ENCODE peak calls at places on chromosomes 16 and 17, in six cellular contexts. L is fibroblast of pulmonary artery, H is mucosa of descending colon, T is mesothelial cell of epicardium, I is suprapubic skin, D is neural progenitor cell. G is an unnamed sample.

GRCh38 chr16:64092284-64092683 is 1029.6 kb downstream of the CDH11 start:
- DNase-seq in L (peak), H (no peak), T (no peak), I (no peak), D (no peak), G (no peak)

GRCh38 chr17:49690256-49690655 is 12.4 kb upstream of the SPOP start:
- DNase-seq in L (no peak), H (no peak), T (no peak), I (no peak), D (no peak), G (no peak)

GRCh38 chr16:18047761-18048160 is 288.8 kb downstream of the NPIPA8 start:
- DNase-seq in L (no peak), H (no peak), T (no peak), I (no peak), D (no peak), G (no peak)

GRCh38 chr17:78903101-78903779 is at the start of gene CEP295NL:
- DNase-seq in L (peak), H (no peak), T (no peak), I (no peak), D (peak), G (no peak)

GRCh38 chr16:57186630-57187507 is 740 bp downstream of the RSPRY1 start:
- DNase-seq in L (no peak), H (peak), T (no peak), I (no peak), D (peak), G (peak)

GRCh38 chr16:69618307-69618706 is 52.5 kb downstream of the NFAT5 start:
- DNase-seq in L (peak), H (no peak), T (no peak), I (no peak), D (no peak), G (no peak)

GRCh38 chr16:54422569-54422978 is 136.0 kb upstream of the IRX3 start:
- DNase-seq in L (no peak), H (no peak), T (no peak), I (no peak), D (no peak), G (no peak)

GRCh38 chr16:14436410-14436955 is 193.6 kb downstream of the PARN start:
- DNase-seq in L (no peak), H (no peak), T (no peak), I (no peak), D (no peak), G (no peak)

GRCh38 chr17:17783121-17783824 is 53.5 kb downstream of the SREBF1 start:
- DNase-seq in L (peak), H (peak), T (no peak), I (no peak), D (peak), G (peak)

GRCh38 chr17:40312131-40312731 is 3.3 kb downstream of the RARA start:
- DNase-seq in L (no peak), H (no peak), T (no peak), I (peak), D (no peak), G (no peak)

GRCh38 chr17:67558740-67559380 is 158.9 kb upstream of the NOL11 start:
- DNase-seq in L (peak), H (no peak), T (no peak), I (no peak), D (no peak), G (no peak)

GRCh38 chr17:64155751-64156544 is 26.0 kb upstream of the ERN1 start:
- DNase-seq in L (peak), H (no peak), T (no peak), I (peak), D (peak), G (no peak)

GRCh38 chr17:50148226-50149098 is 2.0 kb downstream of the PPP1R9B start:
- DNase-seq in L (no peak), H (peak), T (no peak), I (no peak), D (peak), G (peak)

GRCh38 chr16:50547340-50547865 is 793 bp upstream of the NKD1 start:
- DNase-seq in L (no peak), H (peak), T (no peak), I (peak), D (peak), G (peak)

GRCh38 chr17:42679001-42679491 is 2.3 kb upstream of the PLEKHH3 start:
- DNase-seq in L (peak), H (peak), T (no peak), I (peak), D (peak), G (no peak)

GRCh38 chr16:50584033-50584722 is 36.0 kb downstream of the NKD1 start:
- DNase-seq in L (no peak), H (no peak), T (no peak), I (no peak), D (no peak), G (no peak)

GRCh38 chr17:77544347-77544746 is 403.6 kb downstream of the SEC14L1 start:
- DNase-seq in L (no peak), H (no peak), T (no peak), I (no peak), D (no peak), G (no peak)

GRCh38 chr17:39235555-39236221 is 9.9 kb upstream of the STAC2 start:
- DNase-seq in L (peak), H (no peak), T (no peak), I (no peak), D (peak), G (no peak)

GRCh38 chr17:78241277-78242023 is 10.0 kb downstream of the TMEM235 start:
- DNase-seq in L (peak), H (no peak), T (no peak), I (no peak), D (no peak), G (no peak)

GRCh38 chr17:10048951-10049350 is 143.9 kb upstream of the RCVRN start:
- DNase-seq in L (no peak), H (no peak), T (no peak), I (no peak), D (no peak), G (no peak)

GRCh38 chr16:66057056-66057455 is 309.4 kb upstream of the CDH5 start:
- DNase-seq in L (no peak), H (no peak), T (no peak), I (peak), D (no peak), G (no peak)

GRCh38 chr16:84823484-84823883 is 3.7 kb downstream of the CRISPLD2 start:
- DNase-seq in L (peak), H (no peak), T (no peak), I (no peak), D (no peak), G (no peak)

GRCh38 chr16:56513972-56514371 is 5.9 kb downstream of the BBS2 start:
- DNase-seq in L (peak), H (no peak), T (no peak), I (no peak), D (peak), G (peak)

GRCh38 chr16:4298761-4299522 is 16.9 kb upstream of the GLIS2 start:
- DNase-seq in L (peak), H (peak), T (peak), I (peak), D (peak), G (no peak)

GRCh38 chr17:47760409-47761140 is 27.5 kb downstream of the TBX21 start:
- DNase-seq in L (no peak), H (no peak), T (no peak), I (no peak), D (no peak), G (no peak)

GRCh38 chr17:59366773-59367656 is 35.6 kb downstream of the YPEL2 start:
- DNase-seq in L (peak), H (peak), T (no peak), I (no peak), D (no peak), G (no peak)

GRCh38 chr16:48106445-48106844 is 49.3 kb downstream of the ABCC12 start:
- DNase-seq in L (no peak), H (no peak), T (no peak), I (no peak), D (no peak), G (no peak)

GRCh38 chr16:53726625-53727024 is 22.7 kb downstream of the FTO start:
- DNase-seq in L (no peak), H (no peak), T (no peak), I (no peak), D (peak), G (no peak)

GRCh38 chr16:31143889-31144148 is 6.0 kb downstream of the PRSS36 start:
- DNase-seq in L (no peak), H (no peak), T (no peak), I (no peak), D (no peak), G (no peak)

GRCh38 chr16:58421529-58421928 is 29.3 kb downstream of the GINS3 start:
- DNase-seq in L (peak), H (no peak), T (no peak), I (no peak), D (no peak), G (no peak)

GRCh38 chr17:38579934-38580333 is 25.8 kb downstream of the SRCIN1 start:
- DNase-seq in L (peak), H (no peak), T (no peak), I (no peak), D (peak), G (no peak)

GRCh38 chr17:35088647-35088910 is 25.1 kb upstream of the RFFL start:
- DNase-seq in L (no peak), H (no peak), T (no peak), I (no peak), D (peak), G (no peak)

GRCh38 chr17:35087731-35088646 is 24.5 kb upstream of the RFFL start:
- DNase-seq in L (peak), H (peak), T (no peak), I (peak), D (no peak), G (peak)

GRCh38 chr17:35088911-35089845 is 25.7 kb upstream of the RFFL start:
- DNase-seq in L (peak), H (peak), T (peak), I (peak), D (peak), G (peak)

GRCh38 chr17:35086931-35087573 is 23.5 kb upstream of the RFFL start:
- DNase-seq in L (no peak), H (no peak), T (no peak), I (no peak), D (no peak), G (no peak)

GRCh38 chr17:35089846-35090193 is 26.3 kb upstream of the RFFL start:
- DNase-seq in L (peak), H (no peak), T (no peak), I (no peak), D (peak), G (no peak)
- TF ChIP-seq CTCF in L (peak), H (no peak), T (no peak), I (no peak), D (no peak), G (no peak)

GRCh38 chr16:19474617-19475016 is 47.3 kb downstream of the GDE1 start:
- DNase-seq in L (no peak), H (no peak), T (no peak), I (no peak), D (peak), G (no peak)
- TF ChIP-seq CTCF in L (no peak), H (no peak), T (no peak), I (no peak), D (peak), G (no peak)

GRCh38 chr16:11088432-11088794 is 144.0 kb downstream of the CLEC16A start:
- DNase-seq in L (no peak), H (no peak), T (no peak), I (no peak), D (no peak), G (no peak)
- TF ChIP-seq CTCF in L (no peak), H (no peak), T (no peak), I (no peak), D (no peak), G (no peak)

GRCh38 chr17:21510686-21511367 is 134.7 kb downstream of the KCNJ12 start:
- DNase-seq in L (no peak), H (no peak), T (no peak), I (no peak), D (peak), G (no peak)

GRCh38 chr17:21512307-21513011 is 136.3 kb downstream of the KCNJ12 start:
- DNase-seq in L (no peak), H (no peak), T (no peak), I (no peak), D (no peak), G (no peak)

GRCh38 chr17:21513012-21513570 is 136.9 kb downstream of the KCNJ12 start:
- DNase-seq in L (peak), H (peak), T (peak), I (peak), D (peak), G (peak)

GRCh38 chr17:21505819-21506815 is 130.0 kb downstream of the KCNJ12 start:
- DNase-seq in L (no peak), H (no peak), T (no peak), I (no peak), D (no peak), G (no peak)

GRCh38 chr17:21511368-21512195 is 135.4 kb downstream of the KCNJ12 start:
- DNase-seq in L (peak), H (peak), T (peak), I (peak), D (peak), G (peak)
- TF ChIP-seq CTCF in L (peak), H (peak), T (peak), I (peak), D (peak), G (peak)

GRCh38 chr16:87927195-87927562 is 9.2 kb downstream of the CA5A start:
- DNase-seq in L (no peak), H (no peak), T (no peak), I (no peak), D (no peak), G (no peak)
- TF ChIP-seq CTCF in L (no peak), H (no peak), T (no peak), I (no peak), D (peak), G (no peak)